ENCODE peak calls at places on chromosomes 7 and 10, in six cellular contexts. Y is IMR-90, H is endothelial cell of umbilical vein, L is colonic mucosa, P is H9, E is PC-3. U is an unnamed sample.

GRCh38 chr7:45143616-45144015 is 14.0 kb upstream of the RAMP3 start:
- DNase-seq in Y (peak), H (no peak), L (no peak), P (no peak), E (peak), U (peak)

GRCh38 chr10:20085115-20085514 is 268.9 kb downstream of the PLXDC2 start:
- DNase-seq in Y (no peak), H (no peak), L (no peak), P (no peak), E (no peak), U (no peak)

GRCh38 chr7:144812379-144813283 is 23.2 kb downstream of the TPK1 start:
- DNase-seq in Y (no peak), H (no peak), L (no peak), P (no peak), E (no peak), U (no peak)

GRCh38 chr7:37065779-37066271 is 341.5 kb upstream of the AOAH start:
- DNase-seq in Y (peak), H (peak), L (no peak), P (no peak), E (no peak), U (peak)

GRCh38 chr7:79060498-79060897 is 393.0 kb downstream of the MAGI2 start:
- DNase-seq in Y (no peak), H (no peak), L (no peak), P (no peak), E (no peak), U (no peak)

GRCh38 chr7:953547-954327 is 743 bp downstream of the ADAP1 start:
- DNase-seq in Y (peak), H (no peak), L (peak), P (peak), E (peak), U (peak)

GRCh38 chr10:11642558-11642957 is 31.1 kb upstream of the USP6NL start:
- DNase-seq in Y (no peak), H (no peak), L (no peak), P (no peak), E (no peak), U (no peak)

GRCh38 chr10:6174201-6174874 is 28.4 kb upstream of the PFKFB3 start:
- DNase-seq in Y (no peak), H (no peak), L (no peak), P (no peak), E (no peak), U (no peak)

GRCh38 chr10:86100581-86101061 is 266.0 kb downstream of the GRID1 start:
- DNase-seq in Y (peak), H (no peak), L (no peak), P (peak), E (peak), U (peak)

GRCh38 chr10:118545381-118545780 is 50.1 kb downstream of the PRLHR start:
- DNase-seq in Y (no peak), H (no peak), L (no peak), P (no peak), E (no peak), U (no peak)

GRCh38 chr10:118544401-118544948 is 51.0 kb downstream of the PRLHR start:
- DNase-seq in Y (no peak), H (no peak), L (no peak), P (no peak), E (no peak), U (no peak)

GRCh38 chr10:118542789-118543188 is 52.7 kb downstream of the PRLHR start:
- DNase-seq in Y (no peak), H (no peak), L (no peak), P (no peak), E (no peak), U (no peak)

GRCh38 chr10:118542205-118542604 is 53.2 kb downstream of the PRLHR start:
- DNase-seq in Y (no peak), H (no peak), L (no peak), P (no peak), E (no peak), U (no peak)

DNA sequence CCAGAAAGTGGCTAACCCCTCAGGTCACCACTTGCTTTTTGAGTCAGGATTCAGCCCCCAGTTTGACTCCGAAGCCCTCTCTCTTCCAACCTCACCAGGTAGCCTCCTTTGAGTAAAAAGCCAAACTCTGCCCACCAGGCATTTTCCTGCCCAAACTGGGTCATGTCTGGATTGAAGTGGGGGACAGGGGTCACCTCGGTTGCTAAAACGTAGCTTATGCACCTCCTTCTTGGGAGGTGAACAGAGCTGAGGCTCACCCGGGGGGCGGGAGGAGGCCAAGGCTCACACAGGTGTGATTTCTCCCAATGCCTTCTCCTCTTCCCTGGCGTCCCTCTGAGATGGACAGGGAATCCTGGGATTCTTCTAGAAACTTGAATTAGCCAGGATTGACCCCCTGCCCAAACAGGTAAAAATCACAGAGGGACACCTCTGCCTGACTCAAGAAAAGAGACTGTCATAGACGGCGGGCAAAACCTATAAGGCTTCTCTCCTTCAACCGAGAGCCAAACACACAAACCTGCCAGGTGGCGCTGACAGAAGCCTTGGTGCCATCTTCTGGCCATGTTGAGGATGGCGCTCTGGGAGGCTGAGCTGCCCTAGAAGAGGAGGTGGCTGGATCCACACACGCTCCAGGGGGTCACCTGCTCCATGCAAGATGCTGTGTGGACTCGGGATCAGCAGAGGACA is 51.6 kb downstream of the PRLHR start:
- DNase-seq in Y (peak), H (peak), L (peak), P (peak), E (peak), U (peak)
- H3K9ac ChIP-seq in Y (no peak), H (no peak), L (no peak), P (no peak), E (no peak), U (no peak)

GRCh38 chr7:130989006-130989795 is 255.2 kb upstream of the KLF14 start:
- DNase-seq in Y (no peak), H (no peak), L (no peak), P (no peak), E (no peak), U (no peak)

GRCh38 chr7:130990178-130990832 is 256.3 kb upstream of the KLF14 start:
- DNase-seq in Y (no peak), H (no peak), L (peak), P (no peak), E (no peak), U (no peak)

GRCh38 chr7:130987092-130987491 is 253.1 kb upstream of the KLF14 start:
- DNase-seq in Y (no peak), H (no peak), L (no peak), P (no peak), E (peak), U (no peak)

GRCh38 chr7:130986271-130986690 is 252.3 kb upstream of the KLF14 start:
- DNase-seq in Y (no peak), H (peak), L (no peak), P (no peak), E (no peak), U (no peak)

DNA sequence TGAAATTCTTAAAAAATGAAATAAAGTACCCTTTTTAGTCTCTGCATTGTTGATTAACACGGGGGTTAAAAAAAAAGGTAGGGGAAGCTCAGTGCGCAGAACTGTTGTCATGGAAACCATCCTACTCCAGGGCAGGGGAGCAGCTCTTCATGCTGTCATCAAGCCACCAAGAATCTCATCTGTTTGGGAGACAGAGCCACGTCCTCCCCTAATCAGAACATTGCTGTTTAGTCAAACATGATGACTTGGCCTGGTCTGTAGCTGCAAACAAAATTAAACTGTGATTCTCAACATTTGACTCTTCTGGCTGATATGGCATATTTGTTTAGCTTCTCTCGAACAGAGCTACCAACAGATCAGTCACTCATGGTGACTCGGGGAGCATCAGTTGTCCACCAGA is 254.4 kb upstream of the KLF14 start:
- DNase-seq in Y (peak), H (no peak), L (no peak), P (no peak), E (no peak), U (no peak)
- H3K9ac ChIP-seq in Y (no peak), H (no peak), L (no peak), P (no peak), E (no peak), U (no peak)

GRCh38 chr10:124728830-124729661 is 15.1 kb downstream of the FAM53B start:
- DNase-seq in Y (no peak), H (peak), L (no peak), P (no peak), E (no peak), U (no peak)
- H3K9ac ChIP-seq in Y (no peak), H (no peak), L (peak), P (no peak), E (no peak), U (no peak)

GRCh38 chr10:78247821-78248220 is 214.2 kb downstream of the RPS24 start:
- DNase-seq in Y (no peak), H (no peak), L (no peak), P (no peak), E (no peak), U (no peak)

GRCh38 chr10:78250313-78251040 is 216.8 kb downstream of the RPS24 start:
- DNase-seq in Y (no peak), H (no peak), L (no peak), P (no peak), E (no peak), U (no peak)

GRCh38 chr10:78248651-78249464 is 215.2 kb downstream of the RPS24 start:
- DNase-seq in Y (peak), H (no peak), L (peak), P (no peak), E (no peak), U (peak)

GRCh38 chr10:78251041-78251434 is 217.4 kb downstream of the RPS24 start:
- DNase-seq in Y (no peak), H (no peak), L (no peak), P (no peak), E (no peak), U (no peak)

DNA sequence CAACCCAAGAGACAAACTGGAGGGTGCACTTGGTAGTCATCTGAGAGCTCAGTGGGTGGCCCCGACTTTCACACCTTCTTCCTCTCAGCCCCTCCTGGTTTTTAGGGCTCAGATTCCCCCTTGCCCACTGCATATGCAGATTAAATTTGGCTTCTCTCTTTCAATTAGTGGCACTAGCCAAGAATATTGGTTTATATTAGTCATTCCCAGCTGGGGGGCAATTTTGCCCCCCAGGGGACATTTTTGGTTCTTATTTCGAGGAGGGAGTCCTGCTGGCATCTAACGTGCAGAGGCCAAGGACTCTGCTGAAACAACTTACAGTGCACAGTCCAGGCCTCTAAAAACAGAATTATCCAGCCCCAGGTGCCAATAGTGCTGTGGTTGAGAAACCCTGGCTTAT is 216.0 kb downstream of the RPS24 start:
- DNase-seq in Y (no peak), H (no peak), L (no peak), P (no peak), E (no peak), U (no peak)
- H3K9ac ChIP-seq in Y (no peak), H (no peak), L (no peak), P (no peak), E (no peak), U (no peak)

DNA sequence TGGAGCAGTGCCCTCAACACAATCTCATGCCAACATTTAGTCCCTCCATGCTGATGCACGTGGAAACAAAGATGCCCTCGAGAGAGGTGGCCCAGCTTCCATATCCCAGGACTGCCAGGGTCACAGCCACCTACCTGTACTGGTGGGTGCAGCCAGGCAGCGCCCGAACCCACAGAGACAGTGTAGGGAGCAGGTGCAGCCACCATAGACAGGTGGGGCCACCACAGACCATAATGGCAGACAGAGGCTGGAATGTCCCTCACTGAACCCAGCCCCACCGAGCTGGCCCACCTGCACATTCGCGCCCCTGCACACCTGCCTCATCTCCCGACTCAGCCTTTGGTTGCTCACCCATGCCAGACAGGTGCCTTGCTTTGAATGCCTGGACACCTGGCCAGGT is 18.3 kb upstream of the CPXM2 start:
- DNase-seq in Y (no peak), H (no peak), L (no peak), P (no peak), E (no peak), U (no peak)
- H3K9ac ChIP-seq in Y (no peak), H (no peak), L (no peak), P (no peak), E (no peak), U (no peak)